ENCODE peak calls at places on chromosomes 5 and 9, in five cellular contexts. M is lower lobe of right lung, X is ascending aorta, K is sigmoid colon, Z is hepatocyte. N is an unnamed sample. For H3K27me3, the result is how much of the 10 kb centered on the place peaks cover.

GRCh38 chr5:157607371-157608161 is 32.0 kb upstream of the ADAM19 start:
- DNase-seq in K (no peak), Z (peak), M (no peak), X (no peak), N (peak)

GRCh38 chr9:93183663-93184438 is at the start of gene WNK2:
- DNase-seq in Z (peak), M (no peak), K (no peak), X (no peak), N (no peak)

GRCh38 chr5:5360878-5361520 is 61.5 kb upstream of the ICE1 start:
- DNase-seq in M (no peak), Z (peak), K (no peak), X (no peak), N (no peak)

GRCh38 chr5:61916621-61917620 is 389.1 kb upstream of the KIF2A start:
- DNase-seq in X (no peak), Z (no peak), K (no peak), M (no peak), N (no peak)

GRCh38 chr5:160001457-160001856 is 7.5 kb upstream of the TTC1 start:
- DNase-seq in Z (no peak), M (no peak), K (no peak), X (no peak), N (no peak)

GRCh38 chr9:14546693-14547092 is 146.5 kb downstream of the ZDHHC21 start:
- DNase-seq in X (no peak), M (no peak), Z (no peak), K (no peak), N (no peak)

GRCh38 chr5:170361600-170361999 is 27.6 kb downstream of the KCNMB1 start:
- DNase-seq in X (no peak), M (no peak), Z (no peak), K (no peak), N (no peak)

GRCh38 chr9:69249337-69249736 is 75.3 kb downstream of the TJP2 start:
- DNase-seq in K (no peak), Z (no peak), M (no peak), X (no peak), N (no peak)

GRCh38 chr5:178677429-178677828 is 50.6 kb upstream of the CLK4 start:
- DNase-seq in X (no peak), Z (no peak), M (no peak), K (no peak), N (no peak)

GRCh38 chr9:94623253-94623652 is 16.1 kb downstream of the FBP1 start:
- DNase-seq in M (peak), Z (peak), X (no peak), K (no peak), N (peak)

GRCh38 chr9:129333613-129333960 is 155.5 kb upstream of the IER5L start:
- DNase-seq in X (no peak), M (no peak), Z (peak), K (no peak), N (no peak)

GRCh38 chr5:174381241-174381640 is 335.7 kb downstream of the NSG2 start:
- DNase-seq in X (no peak), K (no peak), M (no peak), Z (no peak), N (no peak)

GRCh38 chr5:40649493-40650030 is 30.2 kb upstream of the PTGER4 start:
- DNase-seq in K (no peak), Z (no peak), M (no peak), X (no peak), N (no peak)

GRCh38 chr9:131954299-131954698 is 125.4 kb downstream of the MED27 start:
- DNase-seq in Z (no peak), M (no peak), X (no peak), K (no peak), N (no peak)

GRCh38 chr9:21690561-21690960 is 111.9 kb upstream of the MTAP start:
- DNase-seq in Z (no peak), K (no peak), X (no peak), M (no peak), N (no peak)

GRCh38 chr9:69130456-69131441 is 43.3 kb upstream of the TJP2 start:
- DNase-seq in X (no peak), M (no peak), Z (no peak), K (no peak), N (no peak)

GRCh38 chr5:172713113-172713808 is 57.7 kb downstream of the DUSP1 start:
- DNase-seq in M (peak), Z (peak), X (peak), K (peak), N (peak)

GRCh38 chr9:114370251-114370984 is 17.4 kb downstream of the AKNA start:
- DNase-seq in M (no peak), K (peak), Z (no peak), X (no peak), N (no peak)

GRCh38 chr5:94316916-94317838 is 301.2 kb downstream of the KIAA0825 start:
- DNase-seq in K (no peak), Z (no peak), X (no peak), M (no peak), N (no peak)

GRCh38 chr9:135355466-135356420 is 123.8 kb upstream of the PPP1R26 start:
- DNase-seq in M (no peak), X (no peak), Z (no peak), K (no peak), N (no peak)

GRCh38 chr5:144421411-144421810 is 250.7 kb downstream of the KCTD16 start:
- DNase-seq in K (no peak), X (no peak), M (no peak), Z (peak), N (no peak)

GRCh38 chr5:180045889-180046499 is 25.6 kb downstream of the RNF130 start:
- DNase-seq in Z (no peak), X (no peak), K (no peak), M (no peak), N (no peak)

GRCh38 chr5:181138258-181138657 is 7.3 kb upstream of the OR2V1 start:
- DNase-seq in M (no peak), X (no peak), Z (no peak), K (no peak), N (no peak)

GRCh38 chr5:142152383-142152730 is 43.8 kb downstream of the NDFIP1 start:
- DNase-seq in X (no peak), K (no peak), Z (no peak), M (no peak), N (no peak)

GRCh38 chr9:131674425-131675421 is 65.2 kb downstream of the RAPGEF1 start:
- DNase-seq in X (no peak), Z (no peak), K (no peak), M (no peak), N (peak)

GRCh38 chr9:129845373-129845772 is 10.1 kb downstream of the USP20 start:
- DNase-seq in K (no peak), M (no peak), Z (no peak), X (no peak), N (no peak)

GRCh38 chr9:17742065-17742464 is 163.2 kb downstream of the SH3GL2 start:
- DNase-seq in X (no peak), M (no peak), K (no peak), Z (no peak), N (no peak)

GRCh38 chr5:130065617-130066016 is 161.4 kb downstream of the CHSY3 start:
- DNase-seq in K (no peak), M (no peak), Z (no peak), X (no peak), N (no peak)

GRCh38 chr9:117739620-117740347 is 35.6 kb downstream of the TLR4 start:
- DNase-seq in K (no peak), Z (no peak), M (no peak), X (no peak), N (no peak)

GRCh38 chr5:50963647-50964584 is 297.5 kb downstream of the PARP8 start:
- DNase-seq in X (no peak), M (no peak), K (no peak), Z (peak), N (peak)

GRCh38 chr5:36704131-36704530 is 97.7 kb downstream of the SLC1A3 start:
- DNase-seq in X (no peak), M (no peak), Z (no peak), K (no peak), N (no peak)

GRCh38 chr9:137743695-137744094 is 124.9 kb downstream of the EHMT1 start:
- DNase-seq in M (no peak), X (no peak), Z (no peak), K (no peak), N (no peak)

GRCh38 chr9:100058699-100059579 is 39.9 kb downstream of the ERP44 start:
- DNase-seq in M (no peak), X (no peak), Z (no peak), K (no peak), N (peak)

GRCh38 chr5:150242495-150242894 is 47.1 kb downstream of the CAMK2A start:
- DNase-seq in M (no peak), Z (no peak), X (no peak), K (no peak), N (no peak)

GRCh38 chr9:125521462-125522327 is 185.3 kb downstream of the MAPKAP1 start:
- DNase-seq in X (no peak), M (no peak), K (no peak), Z (no peak), N (peak)

GRCh38 chr5:168889039-168889438 is 309.9 kb upstream of the PANK3 start:
- DNase-seq in K (no peak), X (no peak), Z (no peak), M (no peak), N (no peak)

GRCh38 chr9:81685763-81686613 is 3.4 kb downstream of the TLE1 start:
- DNase-seq in X (no peak), Z (peak), M (no peak), K (no peak), N (no peak)

GRCh38 chr9:83280259-83280658 is 217.3 kb upstream of the RASEF start:
- DNase-seq in K (no peak), X (no peak), Z (no peak), M (no peak), N (no peak)

GRCh38 chr5:67538855-67539506 is 342.4 kb upstream of the CD180 start:
- DNase-seq in K (no peak), Z (no peak), M (no peak), X (no peak), N (no peak)

GRCh38 chr5:67541869-67542268 is 345.3 kb upstream of the CD180 start:
- DNase-seq in Z (no peak), K (no peak), X (no peak), M (no peak), N (no peak)

GRCh38 chr5:67547682-67548081 is 351.1 kb upstream of the CD180 start:
- DNase-seq in X (no peak), K (no peak), Z (no peak), M (no peak), N (no peak)

GRCh38 chr5:67542489-67542888 is 345.9 kb upstream of the CD180 start:
- DNase-seq in Z (no peak), K (no peak), X (no peak), M (no peak), N (no peak)

DNA sequence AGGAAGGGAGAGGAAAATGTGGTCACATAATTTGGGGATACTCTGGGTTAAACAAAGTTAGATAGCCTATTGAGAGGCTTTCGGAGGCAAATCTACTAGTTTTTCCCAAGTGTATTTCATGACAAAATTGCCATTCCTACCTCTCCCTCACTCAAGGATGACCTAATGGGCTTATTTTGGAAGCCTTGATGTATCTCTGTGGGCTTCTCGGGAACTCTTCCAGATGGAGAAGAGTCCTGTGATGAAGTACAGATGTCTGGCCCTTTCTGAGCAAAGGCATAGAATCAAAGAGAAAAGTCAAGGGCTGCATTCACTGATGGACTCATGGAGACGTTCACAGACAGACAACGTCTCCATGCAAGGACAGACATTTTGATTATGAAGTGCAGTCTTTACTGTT is 347.1 kb upstream of the CD180 start:
- DNase-seq in M (no peak), X (no peak), K (no peak), Z (no peak), N (no peak)
- TF ChIP-seq CTCF in M (no peak), X (no peak), K (no peak), Z (no peak), N (no peak)

GRCh38 chr9:107878462-107878861 is 388.9 kb upstream of the KLF4 start:
- DNase-seq in X (no peak), Z (no peak), K (no peak), M (no peak), N (no peak)

GRCh38 chr9:107883496-107884120 is 394.0 kb upstream of the KLF4 start:
- DNase-seq in K (no peak), M (no peak), X (no peak), Z (peak), N (peak)

GRCh38 chr9:107881625-107882300 is 392.2 kb upstream of the KLF4 start:
- DNase-seq in K (no peak), X (no peak), Z (no peak), M (no peak), N (no peak)
- H3K27me3 ChIP-seq in K (under half), X (under half), Z (under half), M (under half), N (under half)

GRCh38 chr9:95667789-95668188 is 151.0 kb upstream of the PTCH1 start:
- DNase-seq in K (no peak), Z (no peak), X (no peak), M (no peak), N (no peak)
- H3K4me3 ChIP-seq in K (no peak), Z (no peak), X (no peak), M (no peak), N (no peak)

GRCh38 chr5:42672925-42673324 is 83.7 kb upstream of the CCDC152 start:
- DNase-seq in X (no peak), K (no peak), M (no peak), Z (no peak), N (no peak)
- TF ChIP-seq CTCF in X (no peak), K (no peak), M (no peak), Z (no peak), N (no peak)

DNA sequence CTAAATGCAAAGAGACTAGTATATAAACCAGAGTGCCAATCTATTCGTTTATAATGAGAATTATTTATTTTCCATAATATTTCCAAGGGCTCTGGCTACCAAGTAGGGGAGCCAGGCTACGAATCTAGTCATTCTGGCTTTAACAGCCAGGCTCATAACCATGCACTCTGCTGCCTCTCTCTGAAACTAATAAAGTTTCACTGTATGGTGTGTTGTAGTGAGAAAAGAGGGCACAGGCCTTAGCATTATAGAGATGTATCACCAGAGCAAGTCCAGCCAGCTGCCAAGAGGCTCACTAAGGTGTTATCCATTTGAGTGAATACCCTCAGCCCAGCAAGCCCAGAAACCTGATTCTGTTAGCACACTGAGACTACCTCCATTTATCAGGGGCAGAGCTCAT is 4.4 kb downstream of the HEMGN start:
- DNase-seq in Z (no peak), K (no peak), M (no peak), X (no peak), N (no peak)
- H3K27me3 ChIP-seq in Z (half or more), K (under half), M (under half), X (under half), N (under half)

GRCh38 chr5:119339965-119340364 is 15.9 kb upstream of the TNFAIP8 start:
- DNase-seq in K (no peak), Z (no peak), X (no peak), M (no peak), N (no peak)
- H3K4me3 ChIP-seq in K (no peak), Z (no peak), X (no peak), M (no peak), N (peak)